ENCODE peak calls at places on chromosomes 4 and X, in six cellular contexts. O, X, T, H, B and J are unnamed samples.
A peak's percentile ranks its signal among the peaks of the same experiment; 100 is the strongest.

GRCh38 chrX:115410731-115411435 is 121.4 kb downstream of the LUZP4 start:
- DNase-seq in O (no peak), X (no peak), T (no peak), H (no peak), B (no peak), J (no peak)

GRCh38 chr4:111020961-111021360 is 398.1 kb upstream of the PITX2 start:
- DNase-seq in O (no peak), X (no peak), T (peak; percentile 57), H (no peak), B (no peak), J (no peak)

GRCh38 chrX:10157032-10157341 is 212 bp downstream of the CLCN4 start:
- DNase-seq in O (no peak), X (no peak), T (no peak), H (no peak), B (no peak), J (no peak)

GRCh38 chrX:83845397-83845796 is 15.5 kb upstream of the CYLC1 start:
- DNase-seq in O (peak; percentile 22), X (peak; percentile 7), T (peak; percentile 55), H (peak; percentile 12), B (no peak), J (no peak)

GRCh38 chr4:123994917-123995316 is 598.3 kb downstream of the SPRY1 start:
- DNase-seq in O (no peak), X (no peak), T (peak; percentile 25), H (no peak), B (no peak), J (no peak)

GRCh38 chrX:95063554-95063953 is 1389.5 kb downstream of the FAM133A start:
- DNase-seq in O (peak; percentile 11), X (peak; percentile 25), T (no peak), H (no peak), B (no peak), J (no peak)

GRCh38 chr4:169352332-169352731 is 81.6 kb upstream of the SH3RF1 start:
- DNase-seq in O (no peak), X (no peak), T (no peak), H (no peak), B (no peak), J (no peak)

GRCh38 chrX:120468071-120468470 is 1.0 kb downstream of the LAMP2 start:
- DNase-seq in O (no peak), X (peak; percentile 6), T (no peak), H (no peak), B (no peak), J (no peak)

GRCh38 chr4:169620846-169621228 is 459 bp downstream of the CLCN3 start:
- DNase-seq in O (no peak), X (peak; percentile 61), T (peak; percentile 62), H (peak; percentile 20), B (no peak), J (peak; percentile 52)

GRCh38 chrX:16130707-16131106 is 7.3 kb downstream of the GRPR start:
- DNase-seq in O (no peak), X (no peak), T (no peak), H (no peak), B (no peak), J (no peak)

GRCh38 chr4:37661643-37662221 is 24.4 kb downstream of the RELL1 start:
- DNase-seq in O (peak; percentile 61), X (peak; percentile 46), T (no peak), H (no peak), B (no peak), J (peak; percentile 22)

GRCh38 chr4:126396703-126397102 is 1081.9 kb downstream of the FAT4 start:
- DNase-seq in O (no peak), X (no peak), T (peak; percentile 18), H (no peak), B (no peak), J (peak; percentile 29)

GRCh38 chr4:158209825-158210807 is at the start of gene TMEM144:
- DNase-seq in O (peak; percentile 85), X (peak; percentile 93), T (peak; percentile 94), H (peak; percentile 63), B (peak; percentile 63), J (peak; percentile 94)
- H2BK120ac ChIP-seq in O (peak within 1 kb of the TSS; percentile 68), X (no peak within 1 kb of the TSS), T (no peak within 1 kb of the TSS), H (no peak within 1 kb of the TSS), B (no peak within 1 kb of the TSS), J (peak within 1 kb of the TSS; percentile 10)

GRCh38 chr4:48654015-48654664 is 125.9 kb downstream of the FRYL start:
- DNase-seq in O (peak; percentile 49), X (peak; percentile 37), T (no peak), H (no peak), B (no peak), J (no peak)
- H3K4me3 ChIP-seq in O (no peak overlapping the region), X (peak overlapping the region; percentile 54), T (no peak overlapping the region), H (peak overlapping the region; percentile 31), B (no peak overlapping the region), J (no peak overlapping the region)

DNA sequence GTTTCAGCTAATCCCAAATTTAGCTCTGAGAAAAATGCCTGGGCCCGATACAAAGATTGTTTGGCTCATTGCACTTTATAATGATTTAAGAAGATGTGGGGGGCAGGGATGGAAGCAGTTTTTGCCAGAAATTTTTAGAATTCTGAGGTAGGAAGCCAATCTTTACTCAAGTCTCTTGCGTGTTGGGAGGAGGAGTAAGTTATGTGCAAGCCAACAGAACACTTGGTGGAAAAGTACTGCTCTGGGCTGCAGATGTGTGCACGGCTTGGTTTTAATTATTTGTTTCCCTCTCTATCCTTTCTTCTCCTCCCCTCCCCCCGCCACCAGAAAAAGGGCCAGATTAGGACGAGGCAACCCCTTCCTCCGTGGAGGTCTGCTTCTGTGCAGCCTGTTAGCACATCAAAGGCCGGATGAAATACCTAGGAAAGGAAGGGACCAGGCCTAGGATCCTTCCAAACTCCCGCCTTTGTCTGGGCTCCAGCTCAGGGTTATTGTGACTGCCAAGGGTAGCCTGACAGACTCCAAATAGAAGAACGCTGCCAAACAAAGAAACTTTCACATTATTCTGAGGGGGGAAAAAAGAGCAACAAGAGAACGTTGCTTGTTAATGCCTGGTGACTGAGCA is 1.0 kb upstream of the PGRMC1 start:
- DNase-seq in O (no peak), X (no peak), T (peak; percentile 66), H (no peak), B (no peak), J (no peak)
- H2BK120ac ChIP-seq in O (no peak overlapping the region), X (no peak overlapping the region), T (no peak overlapping the region), H (no peak overlapping the region), B (peak overlapping the region; percentile 38), J (no peak overlapping the region)

DNA sequence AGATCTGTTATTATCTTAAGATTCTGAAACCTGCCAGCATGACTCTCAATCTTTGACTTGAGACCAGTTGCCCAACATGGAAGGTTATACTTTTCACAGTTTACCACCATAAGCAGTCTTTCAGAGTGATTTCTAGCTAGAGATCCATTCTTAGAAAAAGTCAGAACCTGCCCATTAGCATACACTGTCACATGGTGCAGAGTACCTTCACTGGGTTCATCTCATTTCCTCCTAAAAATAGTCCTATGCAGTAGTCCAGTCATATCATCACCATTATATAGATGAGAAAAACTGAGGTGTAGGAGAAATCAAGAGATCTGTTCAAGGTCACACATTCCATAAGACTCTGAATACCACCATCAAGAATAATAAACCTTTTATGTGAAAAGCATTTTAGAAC is 153.6 kb downstream of the AR start:
- DNase-seq in O (no peak), X (no peak), T (no peak), H (no peak), B (no peak), J (no peak)
- H3K4me3 ChIP-seq in O (no peak overlapping the region), X (no peak overlapping the region), T (no peak overlapping the region), H (no peak overlapping the region), B (no peak overlapping the region), J (no peak overlapping the region)

DNA sequence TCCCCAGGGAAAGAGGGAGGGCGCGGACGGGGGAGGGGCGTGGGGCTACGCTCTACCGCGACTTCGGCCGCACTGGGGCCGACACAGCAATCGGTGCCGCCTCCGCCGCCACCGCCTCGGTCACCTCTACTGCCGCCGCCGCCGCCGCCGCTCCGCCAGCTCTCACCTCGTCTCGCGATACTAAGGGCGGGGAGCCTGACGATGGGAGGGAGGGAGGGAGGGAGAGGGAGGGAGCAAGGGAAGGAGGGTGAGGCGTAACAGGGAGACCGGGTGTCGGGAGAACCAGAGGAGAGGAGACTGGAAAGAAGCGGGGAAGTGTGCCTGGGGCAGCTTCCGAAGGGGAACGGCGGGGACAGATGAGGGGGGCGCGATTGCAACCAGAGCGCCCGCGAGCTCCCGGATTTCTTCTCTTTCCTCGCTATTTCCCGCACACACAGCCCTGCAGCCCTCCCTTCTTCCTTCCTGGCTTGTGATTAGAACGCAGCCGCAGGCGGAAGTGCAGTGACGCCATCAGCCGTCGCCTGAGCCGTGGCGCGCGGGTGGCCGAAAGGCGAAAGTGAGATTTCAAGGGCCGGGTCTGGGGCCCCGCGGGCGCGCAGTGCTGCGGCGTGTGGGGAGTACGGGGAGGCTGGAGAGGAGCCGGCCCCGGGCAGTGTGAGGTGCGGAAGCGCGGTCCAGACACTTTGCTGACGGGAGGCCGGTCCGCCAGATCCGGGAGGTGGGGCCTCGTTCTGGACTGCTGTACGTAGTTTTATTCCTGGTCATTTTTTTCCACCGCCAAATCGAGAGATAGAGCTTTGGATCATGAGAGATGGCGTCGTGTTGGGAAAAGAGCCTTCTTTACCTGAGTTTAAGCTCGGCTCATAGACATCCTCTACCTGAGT is at the start of gene ANKRD17:
- DNase-seq in O (peak; percentile 91), X (peak; percentile 97), T (peak; percentile 97), H (peak; percentile 91), B (peak; percentile 62), J (peak; percentile 96)
- H2BK120ac ChIP-seq in O (peak within 1 kb of the TSS; percentile 74), X (peak within 1 kb of the TSS; percentile 99), T (peak within 1 kb of the TSS; percentile 10), H (peak within 1 kb of the TSS; percentile 81), B (no peak within 1 kb of the TSS), J (peak within 1 kb of the TSS; percentile 95)

DNA sequence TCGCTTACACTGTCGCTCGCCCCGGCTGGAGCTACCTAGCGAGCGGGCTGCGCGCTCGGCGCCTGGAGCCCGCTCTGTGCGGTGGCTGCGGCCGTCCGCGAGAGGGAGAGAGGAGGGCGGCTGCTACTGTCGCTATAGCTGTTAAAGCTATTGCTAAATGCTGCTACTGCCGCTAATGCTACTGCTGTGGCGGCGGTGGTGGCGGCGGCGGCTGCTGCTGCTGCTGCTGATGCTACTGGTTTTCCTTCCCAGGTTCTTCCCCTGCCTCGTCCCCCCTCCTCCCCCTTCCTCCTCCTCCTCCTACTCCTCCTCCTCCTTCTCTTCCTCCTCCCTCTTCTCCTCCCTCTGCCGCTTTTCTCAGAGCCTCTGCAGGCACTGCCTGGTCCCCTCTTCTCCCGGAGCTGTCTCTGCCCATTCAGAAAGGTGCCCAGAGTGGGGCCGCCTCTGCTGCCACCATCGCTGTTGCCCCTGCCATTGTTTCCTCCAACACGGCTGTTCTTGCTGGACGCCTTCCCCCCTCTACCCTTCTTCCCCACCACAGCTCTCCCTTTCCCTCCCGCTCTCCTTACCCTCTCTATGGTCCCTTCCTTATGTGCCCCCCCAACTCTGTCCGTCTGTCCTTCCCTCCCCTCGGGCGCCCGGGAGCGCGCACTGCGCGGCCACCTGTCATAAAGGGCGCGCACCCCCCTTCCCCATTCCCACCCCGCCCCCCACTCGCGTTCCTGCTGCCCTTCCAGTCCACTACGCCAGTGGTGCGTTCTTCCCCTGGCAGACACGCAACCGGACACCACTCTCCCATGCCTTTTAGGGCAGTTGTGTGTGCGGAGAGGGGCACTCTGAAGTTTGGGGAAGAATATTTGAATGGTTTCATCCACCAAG is at the start of gene NEXMIF:
- DNase-seq in O (no peak), X (peak; percentile 7), T (no peak), H (peak; percentile 44), B (no peak), J (peak; percentile 58)
- H3K4me3 ChIP-seq in O (peak within 1 kb of the TSS; percentile 9), X (peak within 1 kb of the TSS; percentile 58), T (no peak within 1 kb of the TSS), H (peak within 1 kb of the TSS; percentile 40), B (peak within 1 kb of the TSS; percentile 47), J (peak within 1 kb of the TSS; percentile 65)